ENCODE peak calls at places on chromosomes 3 and 15, in five cellular contexts. Y, X, H, I and A are unnamed samples.

GRCh38 chr3:128449111-128449638 is 17.5 kb downstream of the DNAJB8 start:
- DNase-seq in Y (no peak), X (no peak), H (no peak), I (peak; percentile 14), A (no peak)

GRCh38 chr3:170560717-170561382 is 25.0 kb downstream of the SLC7A14 start:
- DNase-seq in Y (no peak), X (no peak), H (no peak), I (no peak), A (no peak)

GRCh38 chr15:56943398-56943797 is 25.0 kb downstream of the TCF12 start:
- DNase-seq in Y (no peak), X (no peak), H (no peak), I (peak; percentile 69), A (no peak)

GRCh38 chr3:17372811-17373210 is 369.6 kb downstream of the TBC1D5 start:
- DNase-seq in Y (no peak), X (no peak), H (no peak), I (peak; percentile 48), A (peak; percentile 3)

GRCh38 chr3:37183375-37183831 is 9.0 kb upstream of the LRRFIP2 start:
- DNase-seq in Y (no peak), X (no peak), H (no peak), I (peak; percentile 96), A (no peak)

GRCh38 chr3:11607816-11608215 is 35.9 kb downstream of the VGLL4 start:
- DNase-seq in Y (no peak), X (no peak), H (peak; percentile 36), I (peak; percentile 70), A (peak; percentile 30)

GRCh38 chr3:19173945-19174344 is 25.6 kb downstream of the KCNH8 start:
- DNase-seq in Y (no peak), X (peak; percentile 15), H (no peak), I (no peak), A (no peak)

GRCh38 chr15:74869726-74870407 is 3.3 kb downstream of the SCAMP2 start:
- DNase-seq in Y (no peak), X (peak; percentile 60), H (no peak), I (peak; percentile 39), A (no peak)

GRCh38 chr3:55629432-55629831 is 142.3 kb upstream of the WNT5A start:
- DNase-seq in Y (no peak), X (no peak), H (no peak), I (peak; percentile 31), A (no peak)

GRCh38 chr3:161217496-161217895 is 3.6 kb upstream of the NMD3 start:
- DNase-seq in Y (no peak), X (no peak), H (no peak), I (no peak), A (peak; percentile 63)

GRCh38 chr3:49914906-49915305 is 11.2 kb upstream of the MST1R start:
- DNase-seq in Y (no peak), X (no peak), H (no peak), I (no peak), A (no peak)

GRCh38 chr3:13451301-13451673 is 28.8 kb upstream of the HDAC11 start:
- DNase-seq in Y (no peak), X (no peak), H (no peak), I (peak; percentile 7), A (no peak)

GRCh38 chr3:48039487-48040190 is 23.4 kb upstream of the MAP4 start:
- DNase-seq in Y (peak; percentile 9), X (no peak), H (no peak), I (peak; percentile 84), A (peak; percentile 97)

GRCh38 chr3:73029321-73029796 is 32.1 kb upstream of the EBLN2 start:
- DNase-seq in Y (peak; percentile 12), X (no peak), H (no peak), I (peak; percentile 93), A (peak; percentile 53)

GRCh38 chr3:73026702-73027101 is 30.1 kb downstream of the PPP4R2 start:
- DNase-seq in Y (no peak), X (no peak), H (no peak), I (no peak), A (no peak)

GRCh38 chr3:73024836-73025235 is 28.2 kb downstream of the PPP4R2 start:
- DNase-seq in Y (no peak), X (no peak), H (peak; percentile 23), I (peak; percentile 25), A (no peak)

GRCh38 chr3:73028803-73029202 is 32.2 kb downstream of the PPP4R2 start:
- DNase-seq in Y (no peak), X (no peak), H (no peak), I (no peak), A (no peak)

GRCh38 chr3:73026111-73026510 is 29.5 kb downstream of the PPP4R2 start:
- DNase-seq in Y (no peak), X (no peak), H (no peak), I (no peak), A (peak; percentile 21)
- TF ChIP-seq SMC3 in Y (no peak), X (no peak), H (no peak), I (no peak), A (no peak)

GRCh38 chr3:151788401-151788800 is 25.5 kb upstream of the AADAC start:
- DNase-seq in Y (no peak), X (no peak), H (no peak), I (no peak), A (no peak)
- TF ChIP-seq SMC3 in Y (no peak), X (no peak), H (no peak), I (no peak), A (no peak)

DNA sequence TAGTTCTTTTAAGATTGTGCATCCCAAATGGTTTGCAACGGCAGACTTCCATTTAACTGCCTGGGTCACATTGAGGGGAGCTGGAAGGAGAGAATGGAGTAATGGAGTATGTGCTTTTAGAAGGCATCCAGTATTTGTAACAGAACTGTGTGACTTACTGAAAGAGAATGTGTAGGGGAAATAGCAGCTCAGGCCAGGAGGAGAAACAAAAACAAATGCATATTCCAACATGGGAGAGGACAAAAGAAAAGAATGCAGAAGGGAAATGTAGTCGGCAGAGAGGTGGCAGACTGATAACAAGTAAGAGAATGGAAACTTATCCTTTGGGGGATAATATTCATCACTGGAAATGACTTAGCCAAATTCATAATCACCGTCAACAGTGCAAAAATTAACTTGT is 294.8 kb upstream of the SGO1 start:
- DNase-seq in Y (no peak), X (no peak), H (no peak), I (no peak), A (no peak)
- TF ChIP-seq SMC3 in Y (no peak), X (no peak), H (no peak), I (no peak), A (no peak)

GRCh38 chr15:48447657-48448056 is 116.4 kb downstream of the DUT start:
- DNase-seq in Y (no peak), X (no peak), H (no peak), I (peak; percentile 82), A (no peak)

GRCh38 chr15:48440084-48440483 is 108.9 kb downstream of the DUT start:
- DNase-seq in Y (no peak), X (no peak), H (no peak), I (peak; percentile 87), A (no peak)

GRCh38 chr15:48447058-48447457 is 115.8 kb downstream of the DUT start:
- DNase-seq in Y (no peak), X (no peak), H (no peak), I (no peak), A (no peak)

GRCh38 chr15:48437178-48437577 is 105.9 kb downstream of the DUT start:
- DNase-seq in Y (no peak), X (no peak), H (no peak), I (peak; percentile 52), A (no peak)

GRCh38 chr15:48442011-48442410 is 110.8 kb downstream of the DUT start:
- DNase-seq in Y (no peak), X (no peak), H (no peak), I (peak; percentile 24), A (no peak)
- TF ChIP-seq SMC3 in Y (no peak), X (no peak), H (no peak), I (no peak), A (no peak)

GRCh38 chr15:40450047-40450446 is 9.3 kb downstream of the BAHD1 start:
- DNase-seq in Y (no peak), X (no peak), H (no peak), I (no peak), A (no peak)

GRCh38 chr15:40448354-40448753 is 7.6 kb downstream of the BAHD1 start:
- DNase-seq in Y (no peak), X (no peak), H (no peak), I (no peak), A (no peak)

GRCh38 chr15:40446144-40446543 is 5.4 kb downstream of the BAHD1 start:
- DNase-seq in Y (no peak), X (no peak), H (no peak), I (no peak), A (no peak)

GRCh38 chr15:40451497-40452158 is 10.9 kb downstream of the BAHD1 start:
- DNase-seq in Y (no peak), X (no peak), H (no peak), I (no peak), A (no peak)

GRCh38 chr15:40449275-40449674 is 8.5 kb downstream of the BAHD1 start:
- DNase-seq in Y (no peak), X (no peak), H (no peak), I (peak; percentile 41), A (no peak)
- TF ChIP-seq SMC3 in Y (no peak), X (no peak), H (no peak), I (no peak), A (no peak)

DNA sequence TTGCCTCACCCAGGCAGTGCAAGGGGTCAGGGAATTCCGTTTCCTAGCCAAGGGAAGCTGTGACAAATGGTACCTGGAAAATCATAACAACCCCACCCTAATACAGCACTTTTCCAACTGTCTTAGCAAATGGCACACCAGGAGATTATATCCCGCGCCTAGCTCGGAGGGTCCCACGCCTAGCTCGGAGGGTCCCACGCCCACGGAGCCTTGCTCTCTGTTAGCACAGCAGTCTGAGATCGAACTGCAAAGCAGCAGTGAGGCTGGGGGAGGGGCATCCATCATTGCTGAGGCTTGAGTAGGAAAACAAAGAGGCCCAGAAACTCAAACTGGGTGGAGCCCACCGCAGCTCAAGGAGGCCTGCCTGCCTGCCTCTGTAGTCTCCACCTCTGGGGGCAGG is 208.1 kb downstream of the FHIT start:
- DNase-seq in Y (no peak), X (no peak), H (no peak), I (no peak), A (no peak)
- TF ChIP-seq SMC3 in Y (no peak), X (no peak), H (no peak), I (no peak), A (no peak)

DNA sequence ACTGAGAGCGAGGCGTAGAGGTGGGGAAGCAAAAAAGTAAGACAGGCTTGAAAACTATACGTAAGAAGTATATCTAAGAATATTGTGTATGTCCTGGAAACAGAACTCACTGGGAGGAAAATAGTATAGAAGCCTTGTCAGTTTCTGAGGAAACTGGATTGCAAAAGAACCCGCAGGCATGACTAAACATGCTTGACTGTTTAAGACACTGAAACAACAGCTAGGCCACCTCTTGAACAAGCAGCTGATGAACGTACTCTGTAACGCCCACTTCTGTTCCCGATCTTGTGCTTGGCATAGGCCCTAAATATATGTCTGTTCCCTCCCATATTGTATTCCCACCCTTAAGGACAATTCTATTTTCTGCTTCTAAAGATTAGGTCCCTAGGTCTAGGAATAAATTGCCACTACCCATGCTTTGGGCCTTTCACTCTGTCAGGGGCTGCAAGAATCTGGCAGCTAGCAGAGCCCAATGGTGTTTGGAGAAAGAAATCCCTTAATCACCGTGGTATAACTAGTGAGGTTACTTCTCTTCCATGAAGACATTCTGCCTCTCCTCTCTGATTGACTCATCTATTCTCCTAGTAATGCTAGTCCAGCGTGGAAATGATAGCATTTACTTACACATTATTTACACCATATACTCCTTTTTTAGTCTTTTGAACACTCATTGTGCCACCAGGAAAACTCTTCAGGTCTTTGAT is 46.2 kb downstream of the CD200 start:
- DNase-seq in Y (no peak), X (no peak), H (no peak), I (peak; percentile 92), A (no peak)
- TF ChIP-seq SMC3 in Y (no peak), X (no peak), H (no peak), I (no peak), A (no peak)